ENCODE peak calls at places on chromosome 19, in eight cellular contexts. One of them, this sample, is unnamed.

GRCh38 chr19:13012690-13013608 is 17.7 kb downstream of the NFIX start:
- DNase-seq in fibroblast of lung: peak; percentile 81
- DNase-seq in ascending aorta: no peak
- DNase-seq in hepatocyte: peak; percentile 63
- DNase-seq in H9: peak; percentile 58
- DNase-seq in IMR-90: peak; percentile 63
- DNase-seq in PC-3: peak; percentile 78
- DNase-seq in adrenal gland: peak; percentile 82
- DNase-seq in this sample: peak; percentile 79

GRCh38 chr19:10979950-10980349 is 19.1 kb downstream of the SMARCA4 start:
- DNase-seq in ascending aorta: no peak
- DNase-seq in adrenal gland: no peak
- DNase-seq in fibroblast of lung: peak; percentile 11
- DNase-seq in IMR-90: no peak
- DNase-seq in PC-3: no peak
- DNase-seq in H9: no peak
- DNase-seq in hepatocyte: no peak
- DNase-seq in this sample: no peak

GRCh38 chr19:19642506-19643157 is 825 bp downstream of the GMIP start:
- DNase-seq in IMR-90: no peak
- DNase-seq in H9: no peak
- DNase-seq in hepatocyte: no peak
- DNase-seq in ascending aorta: no peak
- DNase-seq in adrenal gland: no peak
- DNase-seq in fibroblast of lung: no peak
- DNase-seq in PC-3: peak; percentile 11
- DNase-seq in this sample: no peak

GRCh38 chr19:49387936-49388372 is at the start of gene KASH5:
- DNase-seq in IMR-90: peak; percentile 8
- DNase-seq in adrenal gland: peak; percentile 82
- DNase-seq in H9: no peak
- DNase-seq in ascending aorta: peak; percentile 22
- DNase-seq in hepatocyte: no peak
- DNase-seq in PC-3: peak; percentile 42
- DNase-seq in fibroblast of lung: peak; percentile 52
- DNase-seq in this sample: peak; percentile 87

GRCh38 chr19:50645107-50645506 is 4.1 kb upstream of the C19orf81 start:
- DNase-seq in hepatocyte: no peak
- DNase-seq in PC-3: no peak
- DNase-seq in adrenal gland: no peak
- DNase-seq in ascending aorta: no peak
- DNase-seq in IMR-90: no peak
- DNase-seq in fibroblast of lung: no peak
- DNase-seq in H9: no peak
- DNase-seq in this sample: no peak

GRCh38 chr19:50534478-50534877 is 20.8 kb upstream of the ASPDH start:
- DNase-seq in ascending aorta: no peak
- DNase-seq in adrenal gland: no peak
- DNase-seq in H9: no peak
- DNase-seq in IMR-90: no peak
- DNase-seq in PC-3: no peak
- DNase-seq in fibroblast of lung: no peak
- DNase-seq in hepatocyte: no peak
- DNase-seq in this sample: no peak

GRCh38 chr19:11033251-11033650 is 56.0 kb upstream of the LDLR start:
- DNase-seq in H9: no peak
- DNase-seq in hepatocyte: no peak
- DNase-seq in PC-3: no peak
- DNase-seq in ascending aorta: no peak
- DNase-seq in adrenal gland: no peak
- DNase-seq in fibroblast of lung: no peak
- DNase-seq in IMR-90: no peak
- DNase-seq in this sample: no peak

GRCh38 chr19:30877591-30878230 is 471.5 kb downstream of the TSHZ3 start:
- DNase-seq in hepatocyte: no peak
- DNase-seq in IMR-90: no peak
- DNase-seq in PC-3: no peak
- DNase-seq in H9: peak; percentile 2
- DNase-seq in adrenal gland: peak; percentile 19
- DNase-seq in ascending aorta: peak; percentile 21
- DNase-seq in fibroblast of lung: no peak
- DNase-seq in this sample: no peak

GRCh38 chr19:11160119-11160768 is 4.7 kb upstream of the SPC24 start:
- DNase-seq in H9: no peak
- DNase-seq in PC-3: no peak
- DNase-seq in IMR-90: peak; percentile 73
- DNase-seq in fibroblast of lung: peak; percentile 83
- DNase-seq in adrenal gland: no peak
- DNase-seq in ascending aorta: no peak
- DNase-seq in hepatocyte: no peak
- DNase-seq in this sample: no peak

GRCh38 chr19:8245869-8246835 is 37.0 kb downstream of the CERS4 start:
- DNase-seq in ascending aorta: no peak
- DNase-seq in hepatocyte: no peak
- DNase-seq in fibroblast of lung: no peak
- DNase-seq in H9: no peak
- DNase-seq in adrenal gland: no peak
- DNase-seq in IMR-90: no peak
- DNase-seq in PC-3: no peak
- DNase-seq in this sample: no peak

GRCh38 chr19:46297700-46298476 is 1.0 kb downstream of the HIF3A start:
- DNase-seq in IMR-90: no peak
- DNase-seq in hepatocyte: peak; percentile 78
- DNase-seq in ascending aorta: peak; percentile 33
- DNase-seq in H9: no peak
- DNase-seq in adrenal gland: peak; percentile 35
- DNase-seq in fibroblast of lung: peak; percentile 92
- DNase-seq in PC-3: no peak
- DNase-seq in this sample: no peak

GRCh38 chr19:5247957-5248705 is 92.5 kb downstream of the PTPRS start:
- DNase-seq in fibroblast of lung: no peak
- DNase-seq in PC-3: no peak
- DNase-seq in IMR-90: no peak
- DNase-seq in ascending aorta: no peak
- DNase-seq in adrenal gland: no peak
- DNase-seq in H9: no peak
- DNase-seq in hepatocyte: no peak
- DNase-seq in this sample: no peak

GRCh38 chr19:46718157-46718933 is 1.4 kb upstream of the PRKD2 start:
- DNase-seq in adrenal gland: no peak
- DNase-seq in hepatocyte: peak; percentile 50
- DNase-seq in fibroblast of lung: no peak
- DNase-seq in ascending aorta: no peak
- DNase-seq in H9: peak; percentile 55
- DNase-seq in IMR-90: no peak
- DNase-seq in PC-3: no peak
- DNase-seq in this sample: peak; percentile 66

GRCh38 chr19:16382775-16383543 is 58.3 kb downstream of the KLF2 start:
- DNase-seq in IMR-90: peak; percentile 85
- DNase-seq in adrenal gland: peak; percentile 89
- DNase-seq in H9: peak; percentile 90
- DNase-seq in hepatocyte: peak; percentile 87
- DNase-seq in ascending aorta: peak; percentile 46
- DNase-seq in PC-3: peak; percentile 79
- DNase-seq in fibroblast of lung: peak; percentile 89
- DNase-seq in this sample: peak; percentile 72

GRCh38 chr19:35908977-35909683 is 1.0 kb upstream of the TYROBP start:
- DNase-seq in H9: no peak
- DNase-seq in IMR-90: no peak
- DNase-seq in fibroblast of lung: no peak
- DNase-seq in adrenal gland: peak; percentile 69
- DNase-seq in ascending aorta: peak; percentile 75
- DNase-seq in PC-3: no peak
- DNase-seq in hepatocyte: no peak
- DNase-seq in this sample: no peak

GRCh38 chr19:8609210-8610040 is 1.1 kb downstream of the ADAMTS10 start:
- DNase-seq in H9: peak; percentile 82
- DNase-seq in PC-3: no peak
- DNase-seq in fibroblast of lung: peak; percentile 59
- DNase-seq in hepatocyte: peak; percentile 78
- DNase-seq in ascending aorta: peak; percentile 34
- DNase-seq in IMR-90: peak; percentile 60
- DNase-seq in adrenal gland: peak; percentile 65
- DNase-seq in this sample: no peak

GRCh38 chr19:53981408-53981998 is 9.9 kb upstream of the CACNG6 start:
- DNase-seq in IMR-90: no peak
- DNase-seq in H9: peak; percentile 66
- DNase-seq in hepatocyte: no peak
- DNase-seq in ascending aorta: no peak
- DNase-seq in PC-3: no peak
- DNase-seq in fibroblast of lung: no peak
- DNase-seq in adrenal gland: no peak
- DNase-seq in this sample: no peak

GRCh38 chr19:48346161-48346560 is 17.6 kb downstream of the TMEM143 start:
- DNase-seq in hepatocyte: no peak
- DNase-seq in adrenal gland: no peak
- DNase-seq in IMR-90: no peak
- DNase-seq in fibroblast of lung: no peak
- DNase-seq in H9: no peak
- DNase-seq in ascending aorta: no peak
- DNase-seq in PC-3: no peak
- DNase-seq in this sample: no peak

GRCh38 chr19:28239270-28239669 is 973.7 kb downstream of the UQCRFS1 start:
- DNase-seq in hepatocyte: no peak
- DNase-seq in adrenal gland: no peak
- DNase-seq in ascending aorta: no peak
- DNase-seq in IMR-90: no peak
- DNase-seq in H9: peak; percentile 81
- DNase-seq in PC-3: no peak
- DNase-seq in fibroblast of lung: no peak
- DNase-seq in this sample: no peak
- TF ChIP-seq CTCF in hepatocyte: peak; percentile 22
- TF ChIP-seq CTCF in adrenal gland: no peak
- TF ChIP-seq CTCF in ascending aorta: no peak
- TF ChIP-seq CTCF in IMR-90: no peak
- TF ChIP-seq CTCF in H9: peak; percentile 83
- TF ChIP-seq CTCF in PC-3: no peak
- TF ChIP-seq CTCF in fibroblast of lung: no peak
- TF ChIP-seq CTCF in this sample: no peak

GRCh38 chr19:6279620-6279930 is 200 bp downstream of the MLLT1 start:
- DNase-seq in IMR-90: no peak
- DNase-seq in PC-3: no peak
- DNase-seq in fibroblast of lung: no peak
- DNase-seq in ascending aorta: no peak
- DNase-seq in hepatocyte: no peak
- DNase-seq in adrenal gland: no peak
- DNase-seq in H9: no peak
- DNase-seq in this sample: no peak

GRCh38 chr19:6279931-6280591 is at the start of gene MLLT1:
- DNase-seq in IMR-90: peak; percentile 96
- DNase-seq in adrenal gland: peak; percentile 98
- DNase-seq in ascending aorta: peak; percentile 81
- DNase-seq in hepatocyte: peak; percentile 98
- DNase-seq in fibroblast of lung: peak; percentile 97
- DNase-seq in PC-3: peak; percentile 98
- DNase-seq in H9: peak; percentile 97
- DNase-seq in this sample: peak; percentile 99

GRCh38 chr19:6278051-6278450 is 1.7 kb downstream of the MLLT1 start:
- DNase-seq in IMR-90: no peak
- DNase-seq in adrenal gland: no peak
- DNase-seq in PC-3: no peak
- DNase-seq in ascending aorta: no peak
- DNase-seq in fibroblast of lung: no peak
- DNase-seq in H9: no peak
- DNase-seq in hepatocyte: no peak
- DNase-seq in this sample: no peak

GRCh38 chr19:6276447-6276846 is 3.3 kb downstream of the MLLT1 start:
- DNase-seq in adrenal gland: peak; percentile 52
- DNase-seq in PC-3: no peak
- DNase-seq in ascending aorta: no peak
- DNase-seq in H9: no peak
- DNase-seq in IMR-90: peak; percentile 55
- DNase-seq in hepatocyte: peak; percentile 43
- DNase-seq in fibroblast of lung: peak; percentile 87
- DNase-seq in this sample: no peak

GRCh38 chr19:6278740-6279619 is 795 bp downstream of the MLLT1 start:
- DNase-seq in PC-3: no peak
- DNase-seq in ascending aorta: no peak
- DNase-seq in IMR-90: no peak
- DNase-seq in adrenal gland: no peak
- DNase-seq in H9: no peak
- DNase-seq in hepatocyte: peak; percentile 38
- DNase-seq in fibroblast of lung: no peak
- DNase-seq in this sample: no peak
- H3K27ac ChIP-seq in PC-3: no peak overlapping the region
- H3K27ac ChIP-seq in ascending aorta: peak overlapping the region; percentile 83
- H3K27ac ChIP-seq in IMR-90: peak overlapping the region; percentile 62
- H3K27ac ChIP-seq in adrenal gland: peak overlapping the region; percentile 95
- H3K27ac ChIP-seq in H9: no peak overlapping the region
- H3K27ac ChIP-seq in hepatocyte: peak overlapping the region; percentile 90
- H3K27ac ChIP-seq in fibroblast of lung: peak overlapping the region; percentile 77
- H3K27ac ChIP-seq in this sample: peak overlapping the region; percentile 100

GRCh38 chr19:56066152-56067023 is 54.7 kb downstream of the ZNF787 start:
- DNase-seq in fibroblast of lung: peak; percentile 34
- DNase-seq in adrenal gland: peak; percentile 70
- DNase-seq in ascending aorta: no peak
- DNase-seq in hepatocyte: peak; percentile 84
- DNase-seq in H9: peak; percentile 79
- DNase-seq in IMR-90: peak; percentile 19
- DNase-seq in PC-3: peak; percentile 70
- DNase-seq in this sample: peak; percentile 74

GRCh38 chr19:56076413-56076998 is 44.6 kb downstream of the ZNF787 start:
- DNase-seq in hepatocyte: peak; percentile 73
- DNase-seq in fibroblast of lung: peak; percentile 64
- DNase-seq in ascending aorta: no peak
- DNase-seq in H9: no peak
- DNase-seq in adrenal gland: peak; percentile 59
- DNase-seq in IMR-90: peak; percentile 50
- DNase-seq in PC-3: peak; percentile 81
- DNase-seq in this sample: peak; percentile 45

GRCh38 chr19:56069642-56070041 is 51.5 kb downstream of the ZNF787 start:
- DNase-seq in hepatocyte: no peak
- DNase-seq in adrenal gland: no peak
- DNase-seq in H9: no peak
- DNase-seq in ascending aorta: no peak
- DNase-seq in fibroblast of lung: no peak
- DNase-seq in IMR-90: no peak
- DNase-seq in PC-3: no peak
- DNase-seq in this sample: no peak

GRCh38 chr19:56071151-56071550 is 49.9 kb downstream of the ZNF787 start:
- DNase-seq in adrenal gland: no peak
- DNase-seq in ascending aorta: no peak
- DNase-seq in PC-3: peak; percentile 59
- DNase-seq in H9: peak; percentile 49
- DNase-seq in fibroblast of lung: no peak
- DNase-seq in hepatocyte: no peak
- DNase-seq in IMR-90: no peak
- DNase-seq in this sample: no peak
- TF ChIP-seq CTCF in adrenal gland: no peak
- TF ChIP-seq CTCF in ascending aorta: no peak
- TF ChIP-seq CTCF in PC-3: peak; percentile 67
- TF ChIP-seq CTCF in H9: peak; percentile 66
- TF ChIP-seq CTCF in fibroblast of lung: peak; percentile 26
- TF ChIP-seq CTCF in hepatocyte: peak; percentile 33
- TF ChIP-seq CTCF in IMR-90: no peak
- TF ChIP-seq CTCF in this sample: no peak

DNA sequence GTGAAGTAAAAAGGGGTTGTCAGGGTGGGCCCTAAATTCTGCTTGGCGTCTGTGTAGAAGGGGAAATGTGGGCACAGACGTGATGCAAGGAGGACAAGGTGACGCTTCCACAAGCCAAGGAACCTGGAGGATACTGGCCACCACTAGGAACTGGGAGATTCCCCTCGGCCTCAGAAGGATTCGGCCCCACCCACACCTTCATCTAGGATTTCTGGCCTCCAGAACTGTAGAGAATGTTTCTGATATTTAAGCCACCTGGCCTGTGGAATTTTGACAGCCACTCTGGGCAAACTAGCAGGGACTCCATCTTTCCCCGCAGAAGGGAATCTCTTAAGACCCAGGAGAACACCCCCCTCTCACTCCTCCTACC is 1.1 kb downstream of the PLEKHJ1 start:
- DNase-seq in PC-3: peak; percentile 20
- DNase-seq in adrenal gland: no peak
- DNase-seq in H9: no peak
- DNase-seq in hepatocyte: no peak
- DNase-seq in fibroblast of lung: no peak
- DNase-seq in ascending aorta: no peak
- DNase-seq in IMR-90: no peak
- DNase-seq in this sample: no peak
- H3K27ac ChIP-seq in PC-3: peak overlapping the region; percentile 89
- H3K27ac ChIP-seq in adrenal gland: peak overlapping the region; percentile 100
- H3K27ac ChIP-seq in H9: no peak overlapping the region
- H3K27ac ChIP-seq in hepatocyte: peak overlapping the region; percentile 97
- H3K27ac ChIP-seq in fibroblast of lung: peak overlapping the region; percentile 84
- H3K27ac ChIP-seq in ascending aorta: peak overlapping the region; percentile 97
- H3K27ac ChIP-seq in IMR-90: peak overlapping the region; percentile 73
- H3K27ac ChIP-seq in this sample: peak overlapping the region; percentile 95

This sample was measured in RWPE1.